ENCODE peak calls at places on chromosomes 3 and 15, in nine cellular contexts. Q is NB4, S is Peyer's patch, M is fibroblast of lung, R is upper lobe of left lung, K is brain microvascular endothelial cell, Y is cardiac fibroblast, I is stomach, A is choroid plexus epithelial cell. P is an unnamed sample.

GRCh38 chr3:98812851-98813374 is 49.8 kb downstream of the ST3GAL6 start:
- DNase-seq in M (peak), I (peak), Q (peak), K (no peak), Y (peak), S (no peak), R (peak), A (peak), P (no peak)

GRCh38 chr3:69588170-69588569 is 151.1 kb upstream of the MITF start:
- DNase-seq in K (no peak), Q (no peak), R (no peak), I (no peak), A (no peak), S (no peak), M (no peak), Y (no peak), P (no peak)

GRCh38 chr15:46126581-46126980 is 491.8 kb downstream of the SQOR start:
- DNase-seq in R (no peak), I (no peak), S (no peak), K (no peak), M (no peak), A (no peak), Y (peak), Q (no peak), P (no peak)

GRCh38 chr3:10173926-10174435 is 9.3 kb downstream of the IRAK2 start:
- DNase-seq in Y (peak), S (no peak), Q (peak), A (peak), R (peak), I (peak), K (peak), M (peak), P (no peak)

GRCh38 chr15:66766282-66767228 is 64.5 kb downstream of the SMAD6 start:
- DNase-seq in M (peak), Y (peak), I (no peak), A (peak), K (peak), S (peak), R (no peak), Q (no peak), P (no peak)

GRCh38 chr3:112009670-112010069 is 10.9 kb downstream of the TAGLN3 start:
- DNase-seq in S (no peak), A (no peak), M (no peak), Q (no peak), R (no peak), K (no peak), I (no peak), Y (no peak), P (no peak)

GRCh38 chr3:32870373-32871091 is 52.7 kb downstream of the TRIM71 start:
- DNase-seq in M (no peak), Y (no peak), R (no peak), Q (no peak), I (no peak), A (no peak), K (no peak), S (no peak), P (no peak)

GRCh38 chr3:119542168-119542767 is 17.1 kb downstream of the CD80 start:
- DNase-seq in K (no peak), M (no peak), Y (no peak), I (no peak), Q (no peak), A (no peak), R (no peak), S (no peak), P (no peak)

GRCh38 chr3:196650740-196651311 is 11.3 kb downstream of the NRROS start:
- DNase-seq in M (peak), R (peak), I (peak), K (peak), S (no peak), Y (peak), Q (peak), A (peak), P (no peak)

GRCh38 chr3:98449606-98450193 is 13.3 kb upstream of the OR5K1 start:
- DNase-seq in M (no peak), R (no peak), S (no peak), K (no peak), I (no peak), Q (peak), Y (no peak), A (no peak), P (no peak)

GRCh38 chr3:73453676-73454075 is 171.1 kb downstream of the PDZRN3 start:
- DNase-seq in A (peak), K (no peak), Y (peak), S (no peak), Q (no peak), R (no peak), M (peak), I (no peak), P (no peak)

GRCh38 chr15:92907880-92908279 is 7.8 kb downstream of the CHD2 start:
- DNase-seq in A (peak), Q (peak), M (peak), K (peak), S (no peak), R (no peak), I (no peak), Y (peak), P (no peak)
- H3K4me3 ChIP-seq in A (peak), Q (peak), M (no peak), K (peak), S (no peak), R (peak), I (no peak), Y (no peak), P (peak)

GRCh38 chr3:179425075-179425474 is 26.2 kb downstream of the GNB4 start:
- DNase-seq in I (no peak), Y (no peak), A (no peak), K (no peak), M (no peak), Q (no peak), S (no peak), R (no peak), P (no peak)
- H3K4me3 ChIP-seq in I (no peak), Y (no peak), A (no peak), K (no peak), M (no peak), Q (no peak), S (no peak), R (no peak), P (no peak)

GRCh38 chr3:23750573-23751484 is 54.9 kb upstream of the UBE2E1 start:
- DNase-seq in I (no peak), A (no peak), K (no peak), M (no peak), S (no peak), Q (no peak), R (peak), Y (no peak), P (no peak)
- H3K4me3 ChIP-seq in I (no peak), A (no peak), K (no peak), M (no peak), S (no peak), Q (no peak), R (no peak), Y (no peak), P (no peak)

GRCh38 chr3:48178072-48178471 is 10.1 kb downstream of the CDC25A start:
- DNase-seq in R (no peak), K (no peak), M (no peak), S (no peak), Q (no peak), Y (no peak), A (no peak), I (no peak), P (no peak)

GRCh38 chr3:48184299-48184698 is 3.9 kb downstream of the CDC25A start:
- DNase-seq in I (no peak), R (no peak), K (no peak), Q (no peak), A (no peak), S (no peak), Y (no peak), M (no peak), P (no peak)

GRCh38 chr3:48185129-48185528 is 3.1 kb downstream of the CDC25A start:
- DNase-seq in I (no peak), Y (no peak), S (no peak), K (no peak), R (no peak), Q (no peak), A (no peak), M (no peak), P (no peak)

GRCh38 chr3:48180530-48181253 is 7.5 kb downstream of the CDC25A start:
- DNase-seq in M (no peak), R (peak), Y (no peak), K (no peak), Q (no peak), I (no peak), A (no peak), S (no peak), P (no peak)

GRCh38 chr3:48180021-48180420 is 8.2 kb downstream of the CDC25A start:
- DNase-seq in I (no peak), Y (no peak), R (peak), A (no peak), K (no peak), M (no peak), Q (no peak), S (no peak), P (no peak)
- H3K4me3 ChIP-seq in I (no peak), Y (no peak), R (no peak), A (no peak), K (no peak), M (no peak), Q (no peak), S (no peak), P (no peak)

GRCh38 chr3:60073942-60074341 is 1024.1 kb upstream of the CFAP20DC start:
- DNase-seq in Q (no peak), S (no peak), M (no peak), K (no peak), R (no peak), Y (no peak), I (no peak), A (no peak), P (no peak)

GRCh38 chr3:60079076-60079475 is 1029.3 kb upstream of the CFAP20DC start:
- DNase-seq in Q (no peak), S (no peak), M (no peak), I (no peak), A (no peak), Y (no peak), R (no peak), K (no peak), P (no peak)

GRCh38 chr3:60073228-60073627 is 1023.4 kb upstream of the CFAP20DC start:
- DNase-seq in R (no peak), S (no peak), A (no peak), Q (no peak), M (no peak), I (no peak), Y (no peak), K (no peak), P (no peak)

GRCh38 chr3:60080648-60081047 is 1030.8 kb upstream of the CFAP20DC start:
- DNase-seq in K (no peak), S (no peak), I (no peak), M (no peak), R (no peak), A (no peak), Y (no peak), Q (no peak), P (no peak)

GRCh38 chr3:60076307-60076706 is 1026.5 kb upstream of the CFAP20DC start:
- DNase-seq in S (no peak), R (no peak), Y (no peak), M (peak), Q (no peak), A (no peak), K (no peak), I (no peak), P (no peak)
- H3K4me3 ChIP-seq in S (no peak), R (peak), Y (no peak), M (no peak), Q (no peak), A (no peak), K (no peak), I (no peak), P (no peak)

DNA sequence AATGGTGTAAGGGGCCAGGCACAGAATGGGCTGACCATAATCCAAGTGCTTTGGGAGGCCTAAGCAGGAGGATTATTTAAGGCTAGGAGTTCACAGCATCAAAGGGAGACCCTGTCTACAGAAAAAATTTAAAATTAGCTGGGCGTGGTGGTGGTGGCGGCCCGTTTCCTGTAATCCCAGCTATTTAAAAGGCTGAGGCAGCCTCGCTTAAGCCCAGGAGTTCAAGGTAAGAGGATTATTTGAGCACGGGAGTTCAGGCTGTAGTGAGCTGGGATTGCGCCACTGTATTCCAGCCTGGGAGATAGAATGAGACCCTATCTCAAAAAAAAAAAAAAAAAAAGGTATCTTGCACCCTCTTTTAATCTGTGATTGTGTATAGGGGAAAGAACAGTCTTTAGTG is 1.9 kb downstream of the TMA7 start:
- DNase-seq in A (no peak), Q (no peak), M (no peak), K (no peak), S (no peak), I (no peak), R (no peak), Y (no peak), P (no peak)
- H3K4me3 ChIP-seq in A (no peak), Q (peak), M (peak), K (peak), S (no peak), I (no peak), R (no peak), Y (no peak), P (no peak)

P was measured in CD8-positive, alpha-beta memory T cell.